ENCODE peak calls at places on chromosomes 4 and X, in four cellular contexts. One of them, this sample, is unnamed.
A peak's percentile ranks its signal among the peaks of the same experiment; 100 is the strongest.

GRCh38 chr4:138659041-138659565 is 356.5 kb upstream of the NOCT start:
- DNase-seq in HL-60: no peak
- DNase-seq in GM12891: no peak
- DNase-seq in GM12878: no peak
- DNase-seq in this sample: no peak

GRCh38 chrX:1518512-1518911 is 18.5 kb downstream of the P2RY8 start:
- DNase-seq in HL-60: no peak
- DNase-seq in GM12891: no peak
- DNase-seq in GM12878: no peak
- DNase-seq in this sample: no peak

GRCh38 chr4:53043096-53043495 is 181.0 kb downstream of the RASL11B start:
- DNase-seq in GM12891: no peak
- DNase-seq in HL-60: no peak
- DNase-seq in GM12878: no peak
- DNase-seq in this sample: no peak

GRCh38 chr4:153947998-153948397 is 159.1 kb upstream of the SFRP2 start:
- DNase-seq in HL-60: no peak
- DNase-seq in GM12891: no peak
- DNase-seq in GM12878: no peak
- DNase-seq in this sample: no peak

GRCh38 chr4:24007740-24008348 is 118.0 kb upstream of the PPARGC1A start:
- DNase-seq in HL-60: no peak
- DNase-seq in GM12878: no peak
- DNase-seq in GM12891: no peak
- DNase-seq in this sample: no peak

GRCh38 chr4:186037692-186038658 is 31.0 kb upstream of the TLR3 start:
- DNase-seq in HL-60: peak; percentile 46
- DNase-seq in GM12878: peak; percentile 36
- DNase-seq in GM12891: peak; percentile 36
- DNase-seq in this sample: peak; percentile 64

GRCh38 chr4:107931775-107932321 is 499 bp downstream of the CYP2U1 start:
- DNase-seq in HL-60: no peak
- DNase-seq in GM12878: no peak
- DNase-seq in GM12891: no peak
- DNase-seq in this sample: no peak

GRCh38 chr4:75849459-75849858 is 52.8 kb downstream of the PPEF2 start:
- DNase-seq in GM12878: no peak
- DNase-seq in GM12891: no peak
- DNase-seq in HL-60: peak; percentile 46
- DNase-seq in this sample: peak; percentile 7

GRCh38 chr4:130703211-130703920 is 1607.4 kb downstream of the C4orf33 start:
- DNase-seq in GM12878: no peak
- DNase-seq in GM12891: no peak
- DNase-seq in HL-60: no peak
- DNase-seq in this sample: no peak

GRCh38 chr4:30073001-30073710 is 647.0 kb upstream of the PCDH7 start:
- DNase-seq in GM12891: no peak
- DNase-seq in HL-60: no peak
- DNase-seq in GM12878: no peak
- DNase-seq in this sample: no peak

GRCh38 chr4:104449537-104449936 is 45.2 kb downstream of the CXXC4 start:
- DNase-seq in GM12878: no peak
- DNase-seq in HL-60: no peak
- DNase-seq in GM12891: no peak
- DNase-seq in this sample: no peak

GRCh38 chrX:31117195-31117594 is 45.4 kb upstream of the FTHL17 start:
- DNase-seq in HL-60: no peak
- DNase-seq in GM12878: no peak
- DNase-seq in GM12891: no peak
- DNase-seq in this sample: no peak

GRCh38 chr4:112231779-112232713 is at the start of gene AP1AR:
- DNase-seq in GM12891: peak; percentile 75
- DNase-seq in HL-60: peak; percentile 39
- DNase-seq in GM12878: peak; percentile 35
- DNase-seq in this sample: peak; percentile 85

DNA sequence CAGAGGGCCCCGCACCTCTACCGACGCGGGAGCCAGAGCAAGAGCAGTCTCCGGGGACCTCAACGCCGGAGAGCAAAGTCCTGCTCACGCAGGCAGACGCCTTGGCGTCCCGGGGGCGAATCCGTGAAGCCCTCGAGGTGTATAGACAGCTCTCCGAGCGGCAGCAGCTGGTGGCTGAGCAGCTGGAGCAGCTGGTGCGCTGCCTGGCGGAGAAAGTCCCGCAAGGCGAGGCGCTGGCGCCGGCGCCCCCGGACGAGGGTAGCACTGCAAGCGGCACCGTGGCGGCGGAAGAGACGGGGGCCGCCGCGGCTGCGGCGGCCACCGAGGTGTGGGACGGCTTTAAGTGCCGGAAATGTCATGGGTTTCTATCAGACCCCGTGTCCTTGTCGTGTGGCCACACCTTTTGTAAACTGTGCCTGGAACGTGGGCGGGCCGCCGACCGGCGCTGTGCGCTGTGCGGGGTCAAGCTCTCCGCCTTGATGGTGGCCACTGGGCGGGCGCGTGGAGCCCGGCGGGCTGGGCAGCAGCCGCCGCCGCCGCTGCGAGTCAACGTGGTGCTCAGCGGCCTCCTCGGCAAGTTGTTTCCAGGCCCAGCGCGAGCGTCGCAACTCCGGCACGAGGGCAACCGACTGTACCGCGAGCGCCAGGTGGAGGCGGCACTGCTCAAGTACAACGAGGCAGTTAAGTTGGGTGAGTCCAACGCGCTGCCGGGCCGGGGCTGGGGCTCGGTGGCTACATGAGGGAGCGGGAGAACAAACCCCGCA is 672 bp downstream of the LONRF3 start:
- DNase-seq in HL-60: no peak
- DNase-seq in GM12878: no peak
- DNase-seq in GM12891: no peak
- DNase-seq in this sample: peak; percentile 50
- TF ChIP-seq SPI1 in HL-60: no peak
- TF ChIP-seq SPI1 in GM12878: no peak
- TF ChIP-seq SPI1 in GM12891: no peak
- TF ChIP-seq SPI1 in this sample: no peak

GRCh38 chrX:10189317-10190268 is 32.8 kb downstream of the CLCN4 start:
- DNase-seq in GM12878: no peak
- DNase-seq in HL-60: no peak
- DNase-seq in GM12891: no peak
- DNase-seq in this sample: peak; percentile 66
- TF ChIP-seq SPI1 in GM12878: no peak
- TF ChIP-seq SPI1 in HL-60: no peak
- TF ChIP-seq SPI1 in GM12891: no peak
- TF ChIP-seq SPI1 in this sample: no peak

GRCh38 chr4:21656832-21657231 is 291.7 kb downstream of the KCNIP4 start:
- DNase-seq in GM12891: no peak
- DNase-seq in HL-60: no peak
- DNase-seq in GM12878: no peak
- DNase-seq in this sample: no peak
- TF ChIP-seq SPI1 in GM12891: no peak
- TF ChIP-seq SPI1 in HL-60: no peak
- TF ChIP-seq SPI1 in GM12878: no peak
- TF ChIP-seq SPI1 in this sample: no peak

GRCh38 chr4:8761824-8762205 is 109.8 kb downstream of the HMX1 start:
- DNase-seq in HL-60: no peak
- DNase-seq in GM12891: no peak
- DNase-seq in GM12878: no peak
- DNase-seq in this sample: no peak

GRCh38 chr4:8761167-8761823 is 110.3 kb downstream of the HMX1 start:
- DNase-seq in HL-60: no peak
- DNase-seq in GM12878: no peak
- DNase-seq in GM12891: no peak
- DNase-seq in this sample: no peak

GRCh38 chr4:8760561-8760960 is 111.1 kb downstream of the HMX1 start:
- DNase-seq in GM12878: no peak
- DNase-seq in GM12891: no peak
- DNase-seq in HL-60: no peak
- DNase-seq in this sample: no peak

GRCh38 chr4:8762356-8762755 is 109.3 kb downstream of the HMX1 start:
- DNase-seq in GM12891: no peak
- DNase-seq in GM12878: no peak
- DNase-seq in HL-60: no peak
- DNase-seq in this sample: no peak

GRCh38 chr4:8759987-8760386 is 111.7 kb downstream of the HMX1 start:
- DNase-seq in GM12878: no peak
- DNase-seq in HL-60: no peak
- DNase-seq in GM12891: no peak
- DNase-seq in this sample: no peak
- TF ChIP-seq SPI1 in GM12878: no peak
- TF ChIP-seq SPI1 in HL-60: no peak
- TF ChIP-seq SPI1 in GM12891: no peak
- TF ChIP-seq SPI1 in this sample: no peak

DNA sequence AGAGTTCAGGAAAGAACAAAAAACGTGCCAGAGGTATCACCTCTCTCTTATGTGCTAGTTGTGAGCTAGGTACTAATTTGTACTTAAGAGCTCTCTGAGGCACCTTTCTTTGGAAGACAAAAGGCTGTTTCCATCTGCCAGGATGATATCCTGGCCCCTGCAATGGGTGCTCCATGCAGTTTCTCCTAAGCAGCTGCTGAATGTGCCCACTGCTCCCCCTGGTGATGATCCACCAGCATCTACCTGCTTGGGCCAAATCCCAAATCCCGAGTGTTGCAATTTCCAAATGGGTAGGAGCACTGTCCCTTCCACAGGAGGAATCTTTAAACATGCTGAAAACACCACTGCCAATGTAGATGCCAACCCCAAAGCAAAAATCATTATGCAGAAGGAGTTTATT is 69.4 kb upstream of the C4orf50 start:
- DNase-seq in HL-60: no peak
- DNase-seq in GM12878: no peak
- DNase-seq in GM12891: no peak
- DNase-seq in this sample: peak; percentile 32
- TF ChIP-seq SPI1 in HL-60: no peak
- TF ChIP-seq SPI1 in GM12878: no peak
- TF ChIP-seq SPI1 in GM12891: no peak
- TF ChIP-seq SPI1 in this sample: no peak

DNA sequence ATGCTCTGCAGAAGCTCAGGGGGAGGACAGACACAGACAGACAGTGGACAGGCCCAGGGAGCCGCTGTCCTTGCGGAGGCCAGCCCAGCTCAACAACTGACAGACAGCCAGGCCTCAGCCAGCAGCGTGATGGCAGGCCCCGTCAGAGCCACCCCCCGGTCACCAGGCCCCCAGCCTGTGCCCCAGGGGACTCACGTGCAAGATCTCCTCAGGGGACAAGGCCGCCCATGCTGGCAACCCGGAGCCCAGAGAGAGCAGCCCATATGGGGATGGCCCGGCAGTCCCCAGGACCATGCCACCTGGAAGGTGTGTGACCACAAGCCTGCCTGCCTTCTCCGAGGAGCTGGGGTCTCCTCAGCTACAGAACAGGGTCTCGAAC is 28.0 kb upstream of the MXD4 start:
- DNase-seq in GM12891: no peak
- DNase-seq in GM12878: no peak
- DNase-seq in HL-60: no peak
- DNase-seq in this sample: no peak
- TF ChIP-seq SPI1 in GM12891: no peak
- TF ChIP-seq SPI1 in GM12878: no peak
- TF ChIP-seq SPI1 in HL-60: no peak
- TF ChIP-seq SPI1 in this sample: no peak

GRCh38 chrX:96764864-96765263 is 80.2 kb downstream of the DIAPH2 start:
- DNase-seq in GM12891: no peak
- DNase-seq in HL-60: no peak
- DNase-seq in GM12878: no peak
- DNase-seq in this sample: no peak

GRCh38 chrX:96774116-96774515 is 89.5 kb downstream of the DIAPH2 start:
- DNase-seq in HL-60: no peak
- DNase-seq in GM12878: no peak
- DNase-seq in GM12891: no peak
- DNase-seq in this sample: no peak

GRCh38 chrX:96771500-96771899 is 86.9 kb downstream of the DIAPH2 start:
- DNase-seq in GM12891: no peak
- DNase-seq in GM12878: no peak
- DNase-seq in HL-60: no peak
- DNase-seq in this sample: no peak

GRCh38 chrX:96770315-96770714 is 85.7 kb downstream of the DIAPH2 start:
- DNase-seq in GM12891: no peak
- DNase-seq in GM12878: no peak
- DNase-seq in HL-60: no peak
- DNase-seq in this sample: no peak
- TF ChIP-seq SPI1 in GM12891: no peak
- TF ChIP-seq SPI1 in GM12878: no peak
- TF ChIP-seq SPI1 in HL-60: no peak
- TF ChIP-seq SPI1 in this sample: no peak

GRCh38 chrX:150919401-150919800 is 20.9 kb upstream of the CD99L2 start:
- DNase-seq in HL-60: no peak
- DNase-seq in GM12891: no peak
- DNase-seq in GM12878: no peak
- DNase-seq in this sample: no peak

GRCh38 chrX:150913511-150913910 is 15.0 kb upstream of the CD99L2 start:
- DNase-seq in GM12878: no peak
- DNase-seq in GM12891: no peak
- DNase-seq in HL-60: no peak
- DNase-seq in this sample: no peak
- TF ChIP-seq SPI1 in GM12878: no peak
- TF ChIP-seq SPI1 in GM12891: no peak
- TF ChIP-seq SPI1 in HL-60: no peak
- TF ChIP-seq SPI1 in this sample: no peak

GRCh38 chrX:51456814-51457213 is 39.6 kb downstream of the NUDT11 start:
- DNase-seq in HL-60: no peak
- DNase-seq in GM12878: no peak
- DNase-seq in GM12891: no peak
- DNase-seq in this sample: no peak
- TF ChIP-seq SPI1 in HL-60: no peak
- TF ChIP-seq SPI1 in GM12878: no peak
- TF ChIP-seq SPI1 in GM12891: no peak
- TF ChIP-seq SPI1 in this sample: no peak

DNA sequence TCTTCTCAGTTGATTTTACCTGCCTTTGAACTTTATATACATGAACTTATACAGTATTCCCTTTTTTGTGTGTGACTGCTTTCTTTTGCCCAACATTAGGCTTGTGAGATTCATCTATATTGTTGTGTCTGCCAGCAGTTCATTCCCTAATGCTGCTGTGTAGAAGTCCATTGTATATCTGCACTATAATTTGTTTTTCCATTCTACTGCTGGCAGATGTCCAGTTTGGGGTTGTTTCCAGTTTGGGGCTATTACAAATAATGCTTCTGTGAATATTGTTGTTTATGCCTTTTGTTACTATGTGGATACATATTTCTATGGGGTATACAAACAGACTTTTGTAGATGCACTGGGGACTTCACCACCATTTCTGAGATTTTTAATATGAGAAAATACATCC is 268.4 kb downstream of the DCTD start:
- DNase-seq in GM12878: no peak
- DNase-seq in HL-60: no peak
- DNase-seq in GM12891: no peak
- DNase-seq in this sample: no peak
- TF ChIP-seq SPI1 in GM12878: no peak
- TF ChIP-seq SPI1 in HL-60: no peak
- TF ChIP-seq SPI1 in GM12891: no peak
- TF ChIP-seq SPI1 in this sample: no peak